ENCODE peak calls at places on chromosome 22, in five cellular contexts. One of them, this sample, is unnamed.
A peak's percentile ranks its signal among the peaks of the same experiment; 100 is the strongest.

GRCh38 chr22:29912141-29912540 is 29.2 kb downstream of the MTMR3 start:
- DNase-seq in CD8-positive, alpha-beta T cell: no peak
- DNase-seq in ovary: no peak
- DNase-seq in DND-41: no peak
- DNase-seq in cardiac muscle cell: no peak
- DNase-seq in this sample: no peak

GRCh38 chr22:40898850-40899357 is 37.0 kb upstream of the DNAJB7 start:
- DNase-seq in CD8-positive, alpha-beta T cell: no peak
- DNase-seq in ovary: no peak
- DNase-seq in DND-41: no peak
- DNase-seq in cardiac muscle cell: peak; percentile 71
- DNase-seq in this sample: peak; percentile 52

GRCh38 chr22:30159561-30160353 is 79.5 kb downstream of the HORMAD2 start:
- DNase-seq in CD8-positive, alpha-beta T cell: no peak
- DNase-seq in ovary: no peak
- DNase-seq in DND-41: no peak
- DNase-seq in cardiac muscle cell: peak; percentile 85
- DNase-seq in this sample: peak; percentile 40

GRCh38 chr22:37370306-37370979 is 56.8 kb downstream of the ELFN2 start:
- DNase-seq in CD8-positive, alpha-beta T cell: no peak
- DNase-seq in ovary: no peak
- DNase-seq in DND-41: peak; percentile 9
- DNase-seq in cardiac muscle cell: no peak
- DNase-seq in this sample: no peak

GRCh38 chr22:33909075-33909458 is 11.2 kb downstream of the LARGE1 start:
- DNase-seq in CD8-positive, alpha-beta T cell: no peak
- DNase-seq in ovary: peak; percentile 44
- DNase-seq in DND-41: no peak
- DNase-seq in cardiac muscle cell: peak; percentile 64
- DNase-seq in this sample: no peak

GRCh38 chr22:16559056-16559955 is 33.3 kb downstream of the CCT8L2 start:
- DNase-seq in CD8-positive, alpha-beta T cell: no peak
- DNase-seq in ovary: no peak
- DNase-seq in DND-41: no peak
- DNase-seq in cardiac muscle cell: no peak
- DNase-seq in this sample: no peak

GRCh38 chr22:25051073-25051472 is 98.6 kb downstream of the KIAA1671 start:
- DNase-seq in CD8-positive, alpha-beta T cell: no peak
- DNase-seq in ovary: no peak
- DNase-seq in DND-41: no peak
- DNase-seq in cardiac muscle cell: no peak
- DNase-seq in this sample: no peak

GRCh38 chr22:41642711-41643110 is 21.6 kb downstream of the XRCC6 start:
- DNase-seq in CD8-positive, alpha-beta T cell: no peak
- DNase-seq in ovary: no peak
- DNase-seq in DND-41: no peak
- DNase-seq in cardiac muscle cell: no peak
- DNase-seq in this sample: peak; percentile 79

GRCh38 chr22:24162377-24162927 is 18.8 kb upstream of the SUSD2 start:
- DNase-seq in CD8-positive, alpha-beta T cell: no peak
- DNase-seq in ovary: no peak
- DNase-seq in DND-41: no peak
- DNase-seq in cardiac muscle cell: no peak
- DNase-seq in this sample: no peak

GRCh38 chr22:38772624-38772873 is 16.8 kb upstream of the SUN2 start:
- DNase-seq in CD8-positive, alpha-beta T cell: no peak
- DNase-seq in ovary: no peak
- DNase-seq in DND-41: no peak
- DNase-seq in cardiac muscle cell: no peak
- DNase-seq in this sample: no peak

GRCh38 chr22:38775656-38776055 is 18.3 kb downstream of the DNAL4 start:
- DNase-seq in CD8-positive, alpha-beta T cell: no peak
- DNase-seq in ovary: no peak
- DNase-seq in DND-41: no peak
- DNase-seq in cardiac muscle cell: no peak
- DNase-seq in this sample: no peak

GRCh38 chr22:38776086-38776485 is 17.9 kb downstream of the DNAL4 start:
- DNase-seq in CD8-positive, alpha-beta T cell: no peak
- DNase-seq in ovary: no peak
- DNase-seq in DND-41: no peak
- DNase-seq in cardiac muscle cell: no peak
- DNase-seq in this sample: no peak

GRCh38 chr22:38773363-38773946 is 17.7 kb upstream of the SUN2 start:
- DNase-seq in CD8-positive, alpha-beta T cell: no peak
- DNase-seq in ovary: no peak
- DNase-seq in DND-41: no peak
- DNase-seq in cardiac muscle cell: no peak
- DNase-seq in this sample: no peak

GRCh38 chr22:38774496-38775166 is 18.8 kb upstream of the SUN2 start:
- DNase-seq in CD8-positive, alpha-beta T cell: no peak
- DNase-seq in ovary: no peak
- DNase-seq in DND-41: no peak
- DNase-seq in cardiac muscle cell: no peak
- DNase-seq in this sample: no peak
- TF ChIP-seq CTCF in CD8-positive, alpha-beta T cell: no peak
- TF ChIP-seq CTCF in ovary: no peak
- TF ChIP-seq CTCF in DND-41: no peak
- TF ChIP-seq CTCF in cardiac muscle cell: no peak
- TF ChIP-seq CTCF in this sample: no peak

DNA sequence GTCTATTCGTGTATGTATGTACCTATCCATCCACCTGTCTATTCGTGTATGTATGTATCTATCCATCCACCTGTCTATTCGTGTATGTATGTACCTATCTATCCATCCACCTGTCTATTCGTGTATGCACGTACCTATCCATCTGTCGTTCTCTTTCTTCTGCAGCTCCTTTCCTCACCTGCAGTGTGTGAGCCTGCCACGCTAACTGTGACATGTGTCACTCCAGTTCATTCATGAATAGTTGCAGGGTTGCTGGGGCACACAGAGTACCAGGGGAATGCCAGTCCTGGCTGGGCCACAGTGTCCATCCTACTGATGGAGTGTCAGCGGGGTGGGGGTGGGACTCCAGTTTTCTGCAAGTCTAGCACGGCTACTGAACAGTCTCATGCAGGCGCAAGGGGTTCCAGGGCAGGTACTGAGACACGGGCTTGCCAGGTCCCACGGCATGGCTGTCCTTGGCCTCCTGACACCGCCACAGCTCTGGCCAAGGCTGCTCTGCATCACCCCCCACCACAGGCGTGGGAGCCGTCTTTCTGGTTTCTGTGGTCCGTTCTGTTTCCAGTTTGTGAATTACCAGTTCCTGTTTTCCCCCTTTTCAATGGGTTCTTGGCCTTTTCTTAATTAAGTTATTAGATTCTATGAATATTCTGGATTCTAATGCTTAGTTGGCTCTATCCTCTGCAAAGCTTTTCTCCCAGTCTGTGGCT is 88.8 kb upstream of the CLDN5 start:
- DNase-seq in CD8-positive, alpha-beta T cell: no peak
- DNase-seq in ovary: no peak
- DNase-seq in DND-41: no peak
- DNase-seq in cardiac muscle cell: no peak
- DNase-seq in this sample: no peak
- H3K27me3 ChIP-seq in CD8-positive, alpha-beta T cell: no peaks in the 10 kb centered on the region
- H3K27me3 ChIP-seq in ovary: no peaks in the 10 kb centered on the region
- H3K27me3 ChIP-seq in DND-41: no peaks in the 10 kb centered on the region
- H3K27me3 ChIP-seq in cardiac muscle cell: no peaks in the 10 kb centered on the region
- H3K27me3 ChIP-seq in this sample: peaks cover 19% of the 10 kb centered on the region

GRCh38 chr22:17578129-17578754 is 14.9 kb downstream of the SLC25A18 start:
- DNase-seq in CD8-positive, alpha-beta T cell: no peak
- DNase-seq in ovary: peak; percentile 48
- DNase-seq in DND-41: no peak
- DNase-seq in cardiac muscle cell: peak; percentile 60
- DNase-seq in this sample: no peak

GRCh38 chr22:17581056-17581455 is 17.8 kb downstream of the SLC25A18 start:
- DNase-seq in CD8-positive, alpha-beta T cell: no peak
- DNase-seq in ovary: no peak
- DNase-seq in DND-41: no peak
- DNase-seq in cardiac muscle cell: no peak
- DNase-seq in this sample: no peak

GRCh38 chr22:17581631-17582030 is 18.3 kb downstream of the SLC25A18 start:
- DNase-seq in CD8-positive, alpha-beta T cell: no peak
- DNase-seq in ovary: no peak
- DNase-seq in DND-41: no peak
- DNase-seq in cardiac muscle cell: no peak
- DNase-seq in this sample: no peak

GRCh38 chr22:17580461-17581031 is 17.2 kb downstream of the SLC25A18 start:
- DNase-seq in CD8-positive, alpha-beta T cell: no peak
- DNase-seq in ovary: no peak
- DNase-seq in DND-41: no peak
- DNase-seq in cardiac muscle cell: peak; percentile 65
- DNase-seq in this sample: no peak

DNA sequence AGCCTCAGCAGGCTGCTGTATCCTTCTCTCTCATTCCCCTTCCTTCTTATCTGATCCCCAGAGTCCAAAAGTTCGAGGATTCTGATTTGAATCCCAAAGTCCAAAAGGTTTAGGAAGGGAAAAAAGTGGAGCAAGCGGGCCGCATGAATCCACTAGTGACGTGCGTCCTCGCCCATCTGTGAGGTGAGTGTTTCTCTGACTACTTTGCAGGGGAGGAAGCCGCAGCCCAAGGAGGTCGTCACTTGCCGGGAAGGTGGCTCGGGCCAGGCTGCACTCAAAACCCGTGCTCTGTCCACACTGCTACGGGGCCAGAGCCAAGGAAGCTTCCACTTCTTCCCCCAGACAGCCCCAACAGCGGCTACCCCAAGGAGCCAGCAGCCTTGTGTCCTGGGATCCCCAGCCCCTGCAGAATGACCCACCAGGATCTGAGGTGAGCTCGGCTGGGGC is 16.3 kb downstream of the SLC25A18 start:
- DNase-seq in CD8-positive, alpha-beta T cell: no peak
- DNase-seq in ovary: no peak
- DNase-seq in DND-41: no peak
- DNase-seq in cardiac muscle cell: no peak
- DNase-seq in this sample: no peak
- H3K27ac ChIP-seq in CD8-positive, alpha-beta T cell: no peak overlapping the region
- H3K27ac ChIP-seq in ovary: no peak overlapping the region
- H3K27ac ChIP-seq in DND-41: no peak overlapping the region
- H3K27ac ChIP-seq in cardiac muscle cell: no peak overlapping the region
- H3K27ac ChIP-seq in this sample: no peak overlapping the region

DNA sequence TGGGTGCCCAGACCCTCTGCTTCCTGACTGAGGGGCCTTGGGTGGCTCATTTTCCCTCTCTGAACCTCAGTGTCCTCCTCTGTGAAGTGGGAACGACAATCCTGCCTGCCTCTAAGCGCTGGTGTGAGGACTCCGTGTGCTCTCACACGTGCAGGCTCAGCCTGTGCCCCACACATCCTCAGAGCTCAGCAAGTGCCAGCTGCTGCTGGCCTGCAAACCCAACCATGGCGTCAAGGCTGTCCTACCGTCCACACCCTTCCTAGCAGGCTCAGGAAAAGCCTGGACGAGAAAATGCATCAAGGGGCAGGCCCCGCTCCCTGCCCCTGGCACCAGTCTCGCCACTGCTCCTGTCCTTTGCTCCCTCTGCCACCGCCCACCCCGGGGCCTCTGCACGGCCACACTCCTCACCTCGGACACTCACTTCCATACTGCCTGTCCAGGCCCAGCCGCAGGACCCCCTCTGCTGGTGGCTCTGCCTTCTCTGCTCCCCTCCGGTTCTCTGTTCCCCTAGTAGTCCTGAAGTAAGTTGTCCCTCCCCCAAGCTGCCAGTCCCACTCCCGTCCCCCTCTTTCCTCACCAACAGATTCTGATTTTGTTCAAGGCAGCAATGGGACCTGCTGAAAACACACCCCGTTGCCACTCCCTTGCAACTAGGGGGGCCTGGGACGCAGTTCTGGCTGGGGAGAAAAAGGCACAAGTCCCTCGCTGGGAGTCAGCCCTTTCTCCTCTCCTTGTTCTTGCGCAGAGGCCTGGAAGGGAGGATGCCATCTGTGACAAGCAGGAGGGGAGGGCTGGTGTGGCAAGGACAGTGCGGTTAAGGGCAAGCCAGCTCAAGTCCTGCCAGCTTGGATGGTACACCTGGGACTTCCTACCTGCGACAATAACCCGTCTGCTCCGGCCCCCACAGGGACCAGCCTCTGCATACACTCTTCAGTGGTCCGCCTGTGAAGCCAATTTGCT is 62.2 kb downstream of the ARFGAP3 start:
- DNase-seq in CD8-positive, alpha-beta T cell: no peak
- DNase-seq in ovary: no peak
- DNase-seq in DND-41: no peak
- DNase-seq in cardiac muscle cell: no peak
- DNase-seq in this sample: no peak
- TF ChIP-seq CTCF in CD8-positive, alpha-beta T cell: no peak
- TF ChIP-seq CTCF in ovary: no peak
- TF ChIP-seq CTCF in DND-41: no peak
- TF ChIP-seq CTCF in cardiac muscle cell: peak; percentile 7
- TF ChIP-seq CTCF in this sample: no peak

GRCh38 chr22:23038902-23039301 is 31.4 kb upstream of the GNAZ start:
- DNase-seq in CD8-positive, alpha-beta T cell: no peak
- DNase-seq in ovary: no peak
- DNase-seq in DND-41: no peak
- DNase-seq in cardiac muscle cell: no peak
- DNase-seq in this sample: no peak
- H3K27me3 ChIP-seq in CD8-positive, alpha-beta T cell: no peaks in the 10 kb centered on the region
- H3K27me3 ChIP-seq in ovary: no peaks in the 10 kb centered on the region
- H3K27me3 ChIP-seq in DND-41: no peaks in the 10 kb centered on the region
- H3K27me3 ChIP-seq in cardiac muscle cell: no peaks in the 10 kb centered on the region
- H3K27me3 ChIP-seq in this sample: peaks cover 8% of the 10 kb centered on the region

This sample was measured in foreskin keratinocyte.